ENCODE peak calls at places on chromosomes 4 and X, in nine cellular contexts. O is HTR-8/SVneo, A is upper lobe of right lung, L is stromal cell of bone marrow, R is mesendoderm, P is A549, M is mucosa of gallbladder, B is HepG2, W is HEK293T. G is an unnamed sample.

GRCh38 chr4:81504685-81505598 is 33.2 kb upstream of the RASGEF1B start:
- DNase-seq in O (no peak), A (peak; percentile 84), L (no peak), R (no peak), P (no peak), M (peak; percentile 70), B (no peak), W (no peak), G (no peak)

GRCh38 chr4:142581891-142582290 is 264.2 kb downstream of the INPP4B start:
- DNase-seq in O (no peak), A (no peak), L (no peak), R (no peak), P (no peak), M (no peak), B (no peak), W (no peak), G (no peak)

GRCh38 chr4:82833696-82834313 is 35.2 kb upstream of the SCD5 start:
- DNase-seq in O (peak; percentile 27), A (no peak), L (peak; percentile 57), R (no peak), P (peak; percentile 33), M (no peak), B (peak; percentile 27), W (peak; percentile 41), G (peak; percentile 69)

GRCh38 chr4:95124906-95125504 is 367.2 kb downstream of the BMPR1B start:
- DNase-seq in O (peak; percentile 25), A (no peak), L (peak; percentile 57), R (peak; percentile 81), P (peak; percentile 81), M (peak; percentile 24), B (peak; percentile 8), W (peak; percentile 54), G (peak; percentile 75)

GRCh38 chr4:28772066-28772465 is 1911.4 kb downstream of the STIM2 start:
- DNase-seq in O (peak; percentile 0), A (no peak), L (peak; percentile 18), R (peak; percentile 39), P (no peak), M (no peak), B (no peak), W (no peak), G (peak; percentile 60)

GRCh38 chrX:38929966-38930421 is 128.7 kb downstream of the MID1IP1 start:
- DNase-seq in O (no peak), A (no peak), L (peak; percentile 76), R (no peak), P (no peak), M (no peak), B (no peak), W (no peak), G (peak; percentile 32)

GRCh38 chrX:13364230-13364629 is 44.4 kb upstream of the ATXN3L start:
- DNase-seq in O (no peak), A (no peak), L (peak; percentile 35), R (no peak), P (no peak), M (no peak), B (no peak), W (no peak), G (no peak)

GRCh38 chr4:101763576-101763975 is 27.0 kb upstream of the BANK1 start:
- DNase-seq in O (no peak), A (no peak), L (no peak), R (no peak), P (no peak), M (no peak), B (no peak), W (no peak), G (no peak)

GRCh38 chrX:27186671-27187070 is 276.5 kb downstream of the PPP4R3C start:
- DNase-seq in O (peak; percentile 27), A (no peak), L (peak; percentile 5), R (peak; percentile 48), P (peak; percentile 50), M (no peak), B (peak; percentile 13), W (peak; percentile 34), G (peak; percentile 43)

GRCh38 chrX:77431227-77431626 is 16.0 kb upstream of the FGF16 start:
- DNase-seq in O (no peak), A (no peak), L (peak; percentile 50), R (peak; percentile 26), P (no peak), M (no peak), B (no peak), W (no peak), G (no peak)

GRCh38 chrX:7272301-7272700 is 124.3 kb upstream of the PUDP start:
- DNase-seq in O (no peak), A (no peak), L (no peak), R (peak; percentile 1), P (no peak), M (no peak), B (no peak), W (no peak), G (no peak)

GRCh38 chr4:149910604-149911367 is 95.1 kb upstream of the IQCM start:
- DNase-seq in O (no peak), A (no peak), L (no peak), R (no peak), P (no peak), M (no peak), B (no peak), W (no peak), G (no peak)

GRCh38 chr4:168387091-168387490 is 68.5 kb upstream of the DDX60 start:
- DNase-seq in O (no peak), A (no peak), L (no peak), R (no peak), P (no peak), M (no peak), B (no peak), W (no peak), G (peak; percentile 9)

G was measured in astrocyte of the hippocampus.